ENCODE peak calls at places on chromosomes 13 and 19, in eight cellular contexts. J is RWPE1; F is NCI-H2081; K is HuH-7.5; N is Right ventricle myocardium superior; G is cardiac fibroblast; A is BJ; O is stimulated activated CD8-positive, alpha-beta memory T cell treated with anti-CD3 and anti-CD28 coated beads, Interleukin-12 subunit alpha, Interleukin-12 subunit beta, amount 100 ng/mL, for 1 hour. C is an unnamed sample.

GRCh38 chr19:2242811-2243210 is 6.2 kb downstream of the SF3A2 start:
- DNase-seq in J (no peak), F (no peak), K (no peak), N (no peak), G (no peak), A (no peak), O (no peak), C (no peak)

GRCh38 chr13:43054803-43055802 is 31.7 kb downstream of the DNAJC15 start:
- DNase-seq in J (no peak), F (no peak), K (no peak), N (no peak), G (peak), A (no peak), O (no peak), C (peak)

GRCh38 chr13:57633141-57633949 is 1.8 kb downstream of the PCDH17 start:
- DNase-seq in J (no peak), F (no peak), K (no peak), N (peak), G (no peak), A (no peak), O (no peak), C (no peak)

GRCh38 chr13:105817011-105817410 is 718.5 kb downstream of the EFNB2 start:
- DNase-seq in J (peak), F (no peak), K (no peak), N (no peak), G (no peak), A (no peak), O (no peak), C (peak)

GRCh38 chr13:95530178-95530577 is 22.3 kb upstream of the CLDN10 start:
- DNase-seq in J (peak), F (peak), K (no peak), N (no peak), G (peak), A (no peak), O (no peak), C (no peak)

GRCh38 chr19:29587518-29587986 is 18.5 kb upstream of the POP4 start:
- DNase-seq in J (no peak), F (no peak), K (no peak), N (no peak), G (no peak), A (peak), O (peak), C (no peak)

GRCh38 chr19:56900573-56901097 is 60.1 kb upstream of the PEG3 start:
- DNase-seq in J (no peak), F (no peak), K (no peak), N (no peak), G (peak), A (no peak), O (no peak), C (no peak)

GRCh38 chr19:572891-573825 is 762 bp downstream of the BSG start:
- DNase-seq in J (peak), F (peak), K (no peak), N (peak), G (peak), A (no peak), O (no peak), C (no peak)

GRCh38 chr19:29917911-29918310 is 24.1 kb upstream of the URI1 start:
- DNase-seq in J (no peak), F (no peak), K (no peak), N (no peak), G (no peak), A (no peak), O (no peak), C (no peak)

GRCh38 chr13:112708560-112709240 is 18.9 kb downstream of the ATP11A start:
- DNase-seq in J (no peak), F (no peak), K (no peak), N (no peak), G (no peak), A (no peak), O (no peak), C (no peak)

GRCh38 chr19:15863272-15863671 is 34.6 kb downstream of the CYP4F2 start:
- DNase-seq in J (peak), F (no peak), K (no peak), N (no peak), G (no peak), A (no peak), O (no peak), C (no peak)

GRCh38 chr13:42525035-42525504 is 48.9 kb upstream of the TNFSF11 start:
- DNase-seq in J (peak), F (no peak), K (no peak), N (no peak), G (peak), A (no peak), O (no peak), C (no peak)

GRCh38 chr13:26502826-26503225 is 54.7 kb upstream of the WASF3 start:
- DNase-seq in J (no peak), F (no peak), K (no peak), N (no peak), G (peak), A (no peak), O (no peak), C (no peak)

GRCh38 chr13:25494708-25495411 is 123.1 kb downstream of the ATP8A2 start:
- DNase-seq in J (no peak), F (peak), K (no peak), N (no peak), G (no peak), A (no peak), O (no peak), C (no peak)

GRCh38 chr19:54188224-54188871 is 1.0 kb downstream of the MBOAT7 start:
- DNase-seq in J (no peak), F (no peak), K (no peak), N (no peak), G (peak), A (no peak), O (peak), C (no peak)

GRCh38 chr19:54420383-54421168 is 5.3 kb downstream of the TTYH1 start:
- DNase-seq in J (no peak), F (no peak), K (peak), N (peak), G (peak), A (no peak), O (no peak), C (no peak)

GRCh38 chr13:20294497-20294896 is 62.4 kb upstream of the GJB6 start:
- DNase-seq in J (no peak), F (no peak), K (no peak), N (no peak), G (no peak), A (no peak), O (no peak), C (no peak)